ENCODE peak calls at places on chromosomes 7 and 10, in four cellular contexts. H is left ventricle myocardium inferior, Z is prostate gland, B is dorsolateral prefrontal cortex. R is an unnamed sample.

GRCh38 chr10:26759008-26759407 is 61.5 kb downstream of the PDSS1 start:
- DNase-seq in H (no peak), Z (no peak), B (no peak), R (no peak)

GRCh38 chr7:142030846-142031245 is 35.2 kb downstream of the MGAM start:
- DNase-seq in H (no peak), Z (no peak), B (no peak), R (no peak)

GRCh38 chr10:59805043-59805442 is 51.8 kb upstream of the MRLN start:
- DNase-seq in H (no peak), Z (peak), B (no peak), R (peak)

GRCh38 chr10:60434418-60435046 is 44.9 kb upstream of the ANK3 start:
- DNase-seq in H (no peak), Z (peak), B (no peak), R (peak)

GRCh38 chr10:21173964-21174669 is 277.0 kb upstream of the NEBL start:
- DNase-seq in H (peak), Z (peak), B (peak), R (peak)

GRCh38 chr7:135678612-135679575 is 16.6 kb downstream of the STMP1 start:
- DNase-seq in H (no peak), Z (peak), B (no peak), R (peak)

GRCh38 chr10:13705526-13706169 is 118.9 kb downstream of the PRPF18 start:
- DNase-seq in H (peak), Z (no peak), B (no peak), R (peak)

GRCh38 chr10:97590082-97590747 is 694 bp downstream of the C10orf62 start:
- DNase-seq in H (no peak), Z (no peak), B (no peak), R (no peak)

GRCh38 chr10:70268376-70268775 is 15.4 kb downstream of the NPFFR1 start:
- DNase-seq in H (no peak), Z (no peak), B (no peak), R (no peak)

GRCh38 chr10:109845308-109845707 is 78.0 kb downstream of the XPNPEP1 start:
- DNase-seq in H (no peak), Z (no peak), B (no peak), R (no peak)

GRCh38 chr10:12165992-12166775 is 29.5 kb downstream of the NUDT5 start:
- DNase-seq in H (no peak), Z (no peak), B (no peak), R (no peak)

GRCh38 chr7:129423700-129424410 is 10.4 kb upstream of the STRIP2 start:
- DNase-seq in H (no peak), Z (no peak), B (no peak), R (peak)

GRCh38 chr10:63206576-63206975 is 73.4 kb downstream of the NRBF2 start:
- DNase-seq in H (no peak), Z (no peak), B (no peak), R (no peak)
- H3K4me3 ChIP-seq in H (no peak), Z (no peak), B (peak), R (no peak)

GRCh38 chr7:113170591-113170990 is 52.2 kb upstream of the SMIM30 start:
- DNase-seq in H (no peak), Z (no peak), B (no peak), R (no peak)

GRCh38 chr7:113179313-113179712 is 61.0 kb upstream of the SMIM30 start:
- DNase-seq in H (no peak), Z (no peak), B (no peak), R (no peak)

GRCh38 chr7:113172726-113173125 is 54.4 kb upstream of the SMIM30 start:
- DNase-seq in H (no peak), Z (no peak), B (no peak), R (no peak)

GRCh38 chr7:113175525-113176097 is 57.3 kb upstream of the SMIM30 start:
- DNase-seq in H (no peak), Z (no peak), B (no peak), R (peak)
- H3K4me3 ChIP-seq in H (no peak), Z (no peak), B (no peak), R (no peak)

GRCh38 chr7:140327261-140327661 is 71.1 kb downstream of the SLC37A3 start:
- DNase-seq in H (no peak), Z (peak), B (no peak), R (no peak)

GRCh38 chr7:140324714-140325113 is 73.6 kb downstream of the SLC37A3 start:
- DNase-seq in H (no peak), Z (no peak), B (no peak), R (no peak)

GRCh38 chr7:140322759-140323158 is 75.6 kb downstream of the SLC37A3 start:
- DNase-seq in H (no peak), Z (no peak), B (no peak), R (no peak)

GRCh38 chr7:140325600-140325999 is 72.7 kb downstream of the SLC37A3 start:
- DNase-seq in H (no peak), Z (no peak), B (no peak), R (no peak)

GRCh38 chr7:140326116-140326928 is 72.0 kb downstream of the SLC37A3 start:
- DNase-seq in H (peak), Z (peak), B (peak), R (peak)
- H3K4me3 ChIP-seq in H (peak), Z (no peak), B (peak), R (no peak)

GRCh38 chr7:117072620-117073118 is 119.4 kb downstream of the ST7 start:
- DNase-seq in H (peak), Z (peak), B (peak), R (peak)
- H3K4me3 ChIP-seq in H (peak), Z (no peak), B (peak), R (no peak)

GRCh38 chr10:103276941-103277712 is at the start of gene INA:
- DNase-seq in H (no peak), Z (no peak), B (peak), R (peak)

GRCh38 chr10:103276251-103276936 is 544 bp upstream of the INA start:
- DNase-seq in H (no peak), Z (no peak), B (no peak), R (no peak)

GRCh38 chr10:103278862-103279298 is 1.9 kb downstream of the INA start:
- DNase-seq in H (peak), Z (no peak), B (no peak), R (peak)

GRCh38 chr10:103277713-103278299 is 868 bp downstream of the INA start:
- DNase-seq in H (no peak), Z (no peak), B (peak), R (no peak)

DNA sequence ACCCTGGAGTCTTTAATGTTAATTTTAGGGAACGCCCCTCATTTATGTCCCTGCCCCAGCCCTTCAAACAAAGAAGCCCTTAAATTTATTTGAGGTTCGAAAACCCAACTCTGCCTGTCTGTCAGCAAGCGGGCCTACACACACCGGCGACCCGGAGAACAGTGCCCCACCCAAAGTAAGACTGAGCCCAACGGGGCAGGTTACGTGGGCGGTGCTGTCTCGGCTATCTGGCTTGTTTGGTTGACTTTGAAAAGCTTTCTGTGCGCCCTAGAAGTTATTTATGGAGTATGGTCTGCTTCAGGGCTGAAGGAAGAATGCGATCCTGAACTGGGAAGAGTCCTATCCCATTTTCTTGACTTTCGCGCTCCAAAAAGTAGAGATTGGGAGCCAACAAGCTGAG is 1.5 kb downstream of the INA start:
- DNase-seq in H (no peak), Z (no peak), B (no peak), R (no peak)
- H3K4me3 ChIP-seq in H (no peak), Z (no peak), B (peak), R (no peak)

DNA sequence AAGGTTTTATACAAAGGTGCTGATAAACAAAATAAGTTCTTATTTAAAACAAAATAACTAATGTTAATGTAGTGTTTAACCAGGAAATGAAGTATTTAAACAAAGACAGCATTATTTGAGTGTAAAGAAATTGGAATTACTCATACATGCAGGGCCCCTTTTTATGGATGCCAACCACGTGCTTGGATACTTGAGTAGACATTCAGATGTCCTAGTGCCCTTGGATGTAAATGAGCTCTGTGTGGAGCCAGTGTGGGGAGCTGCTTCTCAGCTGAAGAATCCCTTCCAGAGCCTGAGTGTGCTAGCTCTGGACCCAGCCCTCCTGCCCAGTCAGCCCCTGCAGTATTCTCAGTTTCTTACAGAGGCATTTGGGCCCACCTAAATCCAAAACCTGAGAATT is 84.4 kb downstream of the REEP3 start:
- DNase-seq in H (no peak), Z (no peak), B (peak), R (no peak)
- H3K4me3 ChIP-seq in H (no peak), Z (no peak), B (no peak), R (no peak)

GRCh38 chr7:130914589-130915294 is 180.7 kb upstream of the KLF14 start:
- DNase-seq in H (no peak), Z (no peak), B (no peak), R (no peak)
- H3K4me3 ChIP-seq in H (no peak), Z (no peak), B (peak), R (no peak)